ENCODE peak calls at places on chromosome 10, in ten cellular contexts. F is ACHN, H is HFF-Myc, C is NCI-H345, L is mammary epithelial cell, U is midbrain, N is NCI-H1694 treated with DMSO at 0.1 percent for 48 hours, P is adipocyte, R is Ammon's horn, A is HEK293T. B is an unnamed sample.

GRCh38 chr10:74437822-74438221 is 286.8 kb downstream of the ADK start:
- DNase-seq in F (peak; percentile 46), H (no peak), C (no peak), L (peak; percentile 24), U (no peak), N (no peak), P (peak; percentile 52), R (no peak), A (no peak), B (no peak)

GRCh38 chr10:123995461-123996131 is 97.8 kb downstream of the CHST15 start:
- DNase-seq in F (peak; percentile 84), H (no peak), C (no peak), L (peak; percentile 91), U (no peak), N (no peak), P (peak; percentile 90), R (peak; percentile 52), A (peak; percentile 61), B (peak; percentile 24)

GRCh38 chr10:50431791-50432190 is 180.5 kb upstream of the ASAH2 start:
- DNase-seq in F (no peak), H (no peak), C (no peak), L (peak; percentile 46), U (no peak), N (no peak), P (peak; percentile 48), R (no peak), A (no peak), B (no peak)

GRCh38 chr10:121096617-121097431 is 245.7 kb downstream of the WDR11 start:
- DNase-seq in F (no peak), H (no peak), C (no peak), L (no peak), U (no peak), N (no peak), P (no peak), R (no peak), A (peak; percentile 33), B (no peak)

GRCh38 chr10:58932821-58933314 is 243.6 kb upstream of the PHYHIPL start:
- DNase-seq in F (no peak), H (no peak), C (no peak), L (no peak), U (no peak), N (no peak), P (no peak), R (no peak), A (no peak), B (no peak)

GRCh38 chr10:31836569-31837406 is 91.8 kb downstream of the ARHGAP12 start:
- DNase-seq in F (peak; percentile 42), H (no peak), C (no peak), L (peak; percentile 2), U (no peak), N (no peak), P (peak; percentile 53), R (peak; percentile 33), A (peak; percentile 22), B (no peak)

GRCh38 chr10:111551001-111551400 is 474.2 kb downstream of the ADRA2A start:
- DNase-seq in F (no peak), H (no peak), C (no peak), L (no peak), U (no peak), N (no peak), P (no peak), R (no peak), A (no peak), B (no peak)

GRCh38 chr10:116760919-116761318 is 18.6 kb upstream of the HSPA12A start:
- DNase-seq in F (no peak), H (no peak), C (no peak), L (no peak), U (no peak), N (no peak), P (no peak), R (no peak), A (no peak), B (no peak)

GRCh38 chr10:132070724-132071123 is 5.0 kb downstream of the JAKMIP3 start:
- DNase-seq in F (no peak), H (no peak), C (no peak), L (no peak), U (no peak), N (no peak), P (no peak), R (no peak), A (no peak), B (no peak)

GRCh38 chr10:91349381-91349780 is 60.8 kb upstream of the HECTD2 start:
- DNase-seq in F (peak; percentile 31), H (no peak), C (no peak), L (peak; percentile 65), U (peak; percentile 4), N (no peak), P (peak; percentile 97), R (peak; percentile 26), A (no peak), B (no peak)

GRCh38 chr10:124600051-124600880 is 138.6 kb downstream of the LHPP start:
- DNase-seq in F (no peak), H (no peak), C (no peak), L (no peak), U (no peak), N (no peak), P (no peak), R (no peak), A (no peak), B (no peak)

GRCh38 chr10:72019085-72019876 is 55.1 kb downstream of the CHST3 start:
- DNase-seq in F (no peak), H (no peak), C (no peak), L (no peak), U (no peak), N (no peak), P (no peak), R (no peak), A (no peak), B (no peak)

GRCh38 chr10:128125416-128125943 is 743 bp downstream of the MKI67 start:
- DNase-seq in F (peak; percentile 39), H (no peak), C (no peak), L (peak; percentile 19), U (no peak), N (no peak), P (peak; percentile 32), R (no peak), A (no peak), B (no peak)

GRCh38 chr10:89151857-89152256 is 55.3 kb downstream of the CH25H start:
- DNase-seq in F (no peak), H (no peak), C (no peak), L (no peak), U (no peak), N (no peak), P (peak; percentile 48), R (no peak), A (no peak), B (no peak)

GRCh38 chr10:86065711-86066251 is 300.8 kb downstream of the GRID1 start:
- DNase-seq in F (no peak), H (no peak), C (no peak), L (no peak), U (no peak), N (no peak), P (no peak), R (no peak), A (no peak), B (no peak)

GRCh38 chr10:59181668-59182067 is 5.2 kb downstream of the PHYHIPL start:
- DNase-seq in F (peak; percentile 77), H (peak; percentile 65), C (peak; percentile 54), L (peak; percentile 47), U (peak; percentile 62), N (peak; percentile 76), P (peak; percentile 73), R (peak; percentile 89), A (peak; percentile 56), B (no peak)

GRCh38 chr10:51074238-51075028 is at the start of gene PRKG1:
- DNase-seq in F (peak; percentile 22), H (peak; percentile 61), C (peak; percentile 57), L (peak; percentile 52), U (peak; percentile 60), N (peak; percentile 19), P (peak; percentile 93), R (peak; percentile 74), A (peak; percentile 73), B (no peak)

GRCh38 chr10:16942361-16943078 is 125.3 kb upstream of the RSU1 start:
- DNase-seq in F (no peak), H (no peak), C (no peak), L (no peak), U (no peak), N (no peak), P (no peak), R (no peak), A (no peak), B (no peak)

GRCh38 chr10:35217458-35217857 is 90.8 kb downstream of the CREM start:
- DNase-seq in F (no peak), H (no peak), C (no peak), L (no peak), U (peak; percentile 8), N (no peak), P (no peak), R (peak; percentile 54), A (no peak), B (no peak)

GRCh38 chr10:28566458-28566857 is 33.5 kb downstream of the WAC start:
- DNase-seq in F (no peak), H (no peak), C (no peak), L (no peak), U (no peak), N (no peak), P (peak; percentile 29), R (no peak), A (no peak), B (no peak)

GRCh38 chr10:2111936-2112335 is 374.6 kb upstream of the ADARB2 start:
- DNase-seq in F (peak; percentile 98), H (no peak), C (no peak), L (peak; percentile 99), U (no peak), N (no peak), P (no peak), R (no peak), A (no peak), B (no peak)

B was measured in naive thymus-derived CD4-positive, alpha-beta T cell.